ENCODE peak calls at places on chromosomes 12 and 14, in six cellular contexts. W is fibroblast of mammary gland, G is HFF-Myc, H is lower lobe of right lung, V is endothelial cell, L is thyroid gland. C is an unnamed sample.

GRCh38 chr14:90111895-90112534 is 50.2 kb downstream of the KCNK13 start:
- DNase-seq in G (no peak), L (no peak), H (no peak), W (peak; percentile 87), V (no peak), C (no peak)

GRCh38 chr14:22565391-22565945 is 23.6 kb downstream of the DAD1 start:
- DNase-seq in W (no peak), V (no peak), H (no peak), G (no peak), L (no peak), C (peak; percentile 35)

GRCh38 chr14:103195828-103196615 is 72.8 kb downstream of the TNFAIP2 start:
- DNase-seq in H (no peak), V (no peak), W (no peak), G (no peak), L (no peak), C (no peak)

GRCh38 chr14:71668186-71668912 is 263.9 kb upstream of the RGS6 start:
- DNase-seq in W (no peak), G (no peak), V (no peak), H (no peak), L (no peak), C (no peak)

GRCh38 chr14:50882932-50883826 is 11.3 kb downstream of the ABHD12B start:
- DNase-seq in G (no peak), L (no peak), V (no peak), H (no peak), W (no peak), C (peak; percentile 12)

GRCh38 chr12:101200824-101201223 is 9.2 kb downstream of the SLC5A8 start:
- DNase-seq in L (no peak), W (no peak), G (no peak), H (no peak), V (no peak), C (no peak)

GRCh38 chr12:124232654-124232987 is 62.3 kb upstream of the RFLNA start:
- DNase-seq in G (no peak), W (no peak), H (no peak), L (no peak), V (no peak), C (no peak)

GRCh38 chr14:49461529-49462401 is 124.4 kb downstream of the RPS29 start:
- DNase-seq in L (peak; percentile 28), V (peak; percentile 59), W (peak; percentile 82), G (peak; percentile 55), H (no peak), C (peak; percentile 82)

GRCh38 chr14:99300190-99300589 is 28.2 kb upstream of the BCL11B start:
- DNase-seq in L (no peak), H (no peak), W (no peak), V (no peak), G (no peak), C (no peak)

GRCh38 chr14:105061428-105062047 is 3.7 kb downstream of the GPR132 start:
- DNase-seq in L (peak; percentile 34), H (peak; percentile 72), G (no peak), W (no peak), V (no peak), C (peak; percentile 85)

GRCh38 chr12:22935090-22935489 is 310.1 kb downstream of the ETNK1 start:
- DNase-seq in G (no peak), L (no peak), H (no peak), W (peak; percentile 39), V (no peak), C (no peak)

GRCh38 chr12:119322324-119322723 is 12.2 kb upstream of the CCDC60 start:
- DNase-seq in V (no peak), L (peak; percentile 82), G (no peak), W (no peak), H (no peak), C (no peak)

GRCh38 chr12:30286345-30286926 is 409.2 kb downstream of the IPO8 start:
- DNase-seq in L (no peak), H (no peak), G (peak; percentile 1), V (peak; percentile 11), W (peak; percentile 60), C (no peak)

GRCh38 chr12:71780207-71780822 is 25.7 kb downstream of the RAB21 start:
- DNase-seq in V (peak; percentile 48), W (peak; percentile 60), H (no peak), L (peak; percentile 50), G (no peak), C (peak; percentile 62)

GRCh38 chr12:120234643-120235368 is 30.7 kb downstream of the PXN start:
- DNase-seq in V (peak; percentile 58), W (peak; percentile 100), H (peak; percentile 78), L (peak; percentile 97), G (peak; percentile 83), C (no peak)

GRCh38 chr12:21301-22189 is 45.0 kb upstream of the IQSEC3 start:
- DNase-seq in L (no peak), H (peak; percentile 71), G (no peak), W (no peak), V (no peak), C (peak; percentile 37)

GRCh38 chr14:33728010-33728498 is 222.8 kb downstream of the EGLN3 start:
- DNase-seq in W (no peak), H (no peak), V (no peak), G (no peak), L (no peak), C (no peak)

GRCh38 chr14:103512701-103513611 is 9.7 kb downstream of the CKB start:
- DNase-seq in H (peak; percentile 85), L (peak; percentile 94), V (no peak), W (peak; percentile 80), G (no peak), C (no peak)

GRCh38 chr14:49880267-49881064 is 12.4 kb upstream of the ARF6 start:
- DNase-seq in G (no peak), V (no peak), H (no peak), L (no peak), W (peak; percentile 52), C (no peak)

DNA sequence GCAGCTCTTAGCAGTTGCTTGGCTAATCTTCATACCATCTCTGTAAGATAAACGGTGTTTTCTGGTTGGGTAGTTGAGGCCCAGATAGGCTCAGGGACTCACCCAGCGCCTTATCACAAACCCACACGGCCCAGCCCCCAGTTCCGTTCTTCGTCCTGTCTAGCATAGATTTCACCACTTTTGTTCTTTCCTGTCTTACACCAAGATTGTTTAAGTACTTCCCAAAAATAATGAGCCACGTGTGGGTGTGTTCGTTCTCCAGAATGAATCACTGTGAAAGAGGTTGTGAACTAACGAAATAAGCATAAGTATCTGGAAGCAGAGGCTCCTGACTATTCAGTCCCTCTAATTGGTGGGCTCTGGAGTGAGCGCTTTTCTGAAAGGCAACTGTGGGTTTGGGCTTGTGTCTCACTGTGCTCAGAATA is 21.4 kb downstream of the ACVR1B start:
- DNase-seq in V (no peak), L (no peak), W (peak; percentile 89), H (peak; percentile 87), G (no peak), C (peak; percentile 84)
- TF ChIP-seq CTCF in V (no peak), L (no peak), W (no peak), H (no peak), G (no peak), C (no peak)

GRCh38 chr12:55729592-55730446 is 1.0 kb upstream of the CD63 start:
- DNase-seq in V (peak; percentile 77), G (peak; percentile 69), L (peak; percentile 94), W (peak; percentile 94), H (peak; percentile 94), C (peak; percentile 85)
- TF ChIP-seq CTCF in V (no peak), G (no peak), L (no peak), W (no peak), H (no peak), C (no peak)

GRCh38 chr12:48996794-48997718 is 2.1 kb downstream of the DDN start:
- DNase-seq in W (peak; percentile 57), G (no peak), H (peak; percentile 86), L (peak; percentile 80), V (peak; percentile 82), C (peak; percentile 79)
- TF ChIP-seq CTCF in W (peak; percentile 67), G (peak; percentile 79), H (peak; percentile 76), L (peak; percentile 51), V (peak; percentile 59), C (peak; percentile 58)

DNA sequence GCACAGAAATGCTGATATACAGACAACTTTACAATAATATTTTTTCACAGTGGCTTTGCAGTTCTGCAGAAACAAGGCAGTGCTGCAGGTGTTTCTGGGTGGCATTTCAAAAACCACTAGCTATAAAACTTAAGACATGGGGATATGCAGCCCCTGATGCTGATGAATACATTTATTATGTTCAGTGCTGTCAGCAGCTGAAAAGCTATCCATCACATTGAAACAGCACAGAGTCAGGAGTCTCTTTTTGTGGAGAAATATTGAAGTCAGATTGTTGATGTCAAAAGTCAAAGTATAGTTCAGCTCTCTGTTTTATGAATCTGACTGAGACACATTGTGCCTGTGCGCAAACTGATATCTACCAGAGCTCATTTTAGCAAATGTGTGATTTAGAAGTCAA is 467.7 kb downstream of the PRKD1 start:
- DNase-seq in V (no peak), H (no peak), G (no peak), W (no peak), L (no peak), C (no peak)
- TF ChIP-seq CTCF in V (no peak), H (no peak), G (no peak), W (no peak), L (no peak), C (no peak)

DNA sequence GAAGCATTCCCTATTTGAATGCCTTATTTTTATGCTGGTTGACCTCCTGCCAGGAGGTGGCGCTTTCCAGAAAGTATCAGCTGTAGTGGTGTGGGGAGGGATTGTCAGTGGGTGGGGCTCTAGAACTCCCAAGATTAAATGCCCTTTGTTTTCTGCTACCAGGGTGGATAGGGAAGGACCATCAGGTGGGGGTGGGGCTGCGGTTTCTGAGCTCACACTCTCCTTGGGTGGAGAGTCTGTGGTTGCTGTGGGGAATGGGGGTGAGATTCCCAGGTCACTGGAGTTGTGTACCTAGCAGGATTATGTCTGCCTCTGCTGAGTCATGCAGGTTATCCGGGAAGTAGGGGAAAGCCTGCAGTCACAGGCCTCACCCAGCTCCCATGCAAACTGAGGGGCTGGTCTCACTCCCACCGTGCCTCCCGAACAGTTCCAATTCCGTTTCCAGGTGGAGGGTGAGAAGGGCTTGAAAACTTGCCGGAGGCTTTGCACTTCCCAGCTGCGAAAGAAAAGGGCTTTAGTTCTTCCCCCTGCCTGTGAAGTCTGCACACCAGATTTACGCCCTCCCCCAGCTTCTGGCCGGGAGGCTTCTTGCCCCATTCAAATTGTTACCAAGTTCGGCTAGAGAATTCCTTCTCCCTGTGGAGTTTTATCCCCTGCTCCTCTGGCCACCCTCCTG is 68.4 kb downstream of the ALG10B start:
- DNase-seq in V (no peak), L (no peak), H (peak; percentile 47), W (no peak), G (no peak), C (no peak)
- TF ChIP-seq CTCF in V (peak; percentile 21), L (no peak), H (no peak), W (no peak), G (no peak), C (no peak)

DNA sequence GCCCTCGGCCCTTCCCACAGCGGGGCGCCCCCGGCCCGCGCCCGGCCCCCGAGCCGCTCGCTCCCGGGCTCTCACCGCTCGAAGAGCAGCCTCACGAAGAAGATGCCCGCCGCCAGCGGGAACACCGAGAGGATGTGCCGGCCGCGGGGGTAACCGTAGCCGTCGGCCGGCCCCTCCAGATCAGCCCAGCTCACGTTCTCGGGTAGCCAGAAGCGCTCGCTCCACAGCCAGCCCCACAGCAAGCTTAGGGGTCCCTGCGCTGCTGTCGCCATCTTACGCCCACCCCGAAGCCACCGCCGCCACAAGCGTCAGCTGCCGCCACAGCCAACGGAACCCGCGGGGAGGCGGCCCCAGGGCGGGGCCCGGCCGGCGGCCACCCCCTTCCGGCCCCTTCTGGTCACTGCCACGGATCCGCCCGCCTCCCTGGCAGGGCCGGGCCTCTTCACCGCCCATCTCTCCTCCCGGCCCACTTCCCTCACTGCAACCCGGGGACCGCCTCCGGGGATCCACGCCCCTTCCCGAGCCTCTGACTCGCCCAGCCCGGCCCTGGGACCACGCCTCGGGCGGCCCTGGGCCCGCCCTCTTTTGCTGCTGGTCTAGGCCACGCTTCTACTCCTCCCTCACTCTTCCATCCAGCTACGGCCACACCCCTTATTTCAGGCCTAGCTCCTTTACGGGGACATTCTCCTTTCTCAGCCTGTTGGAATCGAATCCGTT is at the start of gene CERS5:
- DNase-seq in V (peak; percentile 99), W (peak; percentile 97), L (peak; percentile 100), H (peak; percentile 99), G (peak; percentile 94), C (peak; percentile 99)
- TF ChIP-seq CTCF in V (peak; percentile 61), W (no peak), L (no peak), H (peak; percentile 40), G (peak; percentile 4), C (no peak)

C was measured in activated CD8-positive, alpha-beta T cell treated with anti-CD3 and anti-CD28 coated beads for 36 hours.